ENCODE peak calls at places on chromosomes 13 and 19, in five cellular contexts. D, H, F, S and G are unnamed samples. For H3K4me1, the result is how much of the 10 kb centered on the place peaks cover.

GRCh38 chr13:45142440-45143345 is 22.4 kb downstream of the GTF2F2 start:
- DNase-seq in F (no peak), D (no peak), S (no peak), H (no peak), G (no peak)

GRCh38 chr13:36819811-36820140 is 754 bp downstream of the RFXAP start:
- DNase-seq in D (no peak), F (no peak), S (no peak), H (no peak), G (no peak)

GRCh38 chr13:53010374-53011105 is 18.1 kb upstream of the OLFM4 start:
- DNase-seq in F (no peak), H (no peak), S (peak), D (no peak), G (no peak)

GRCh38 chr13:106570354-106570822 is 2.5 kb upstream of the ARGLU1 start:
- DNase-seq in H (peak), D (peak), S (peak), F (peak), G (peak)

GRCh38 chr13:67752741-67753140 is 522.6 kb upstream of the PCDH9 start:
- DNase-seq in S (no peak), F (no peak), H (no peak), D (no peak), G (no peak)

GRCh38 chr19:23283925-23284324 is 33.7 kb upstream of the ZNF724 start:
- DNase-seq in S (peak), H (no peak), F (peak), D (no peak), G (no peak)

GRCh38 chr13:24216176-24216575 is 55.7 kb downstream of the SPATA13 start:
- DNase-seq in S (no peak), F (no peak), H (no peak), D (no peak), G (no peak)

GRCh38 chr13:111429064-111429558 is 108.7 kb downstream of the TEX29 start:
- DNase-seq in F (peak), D (no peak), H (no peak), S (peak), G (no peak)

GRCh38 chr19:16600824-16601223 is 27.2 kb downstream of the MED26 start:
- DNase-seq in H (no peak), F (no peak), D (no peak), S (no peak), G (no peak)

GRCh38 chr13:54758795-54759194 is 1730.2 kb downstream of the OLFM4 start:
- DNase-seq in H (no peak), D (no peak), F (no peak), S (no peak), G (no peak)

GRCh38 chr19:4120531-4120930 is 3.4 kb downstream of the MAP2K2 start:
- DNase-seq in H (no peak), D (no peak), S (no peak), F (no peak), G (no peak)

GRCh38 chr19:39247701-39248664 is 673 bp downstream of the IFNL4 start:
- DNase-seq in H (no peak), S (no peak), F (no peak), D (no peak), G (no peak)

GRCh38 chr19:4624733-4625362 is 14.5 kb upstream of the TNFAIP8L1 start:
- DNase-seq in D (no peak), H (no peak), F (no peak), S (no peak), G (no peak)

GRCh38 chr19:7539827-7540425 is 4.4 kb downstream of the PNPLA6 start:
- DNase-seq in D (peak), H (no peak), S (no peak), F (no peak), G (no peak)

GRCh38 chr19:5224480-5224879 is 116.1 kb downstream of the PTPRS start:
- DNase-seq in S (no peak), D (no peak), F (no peak), H (no peak), G (no peak)

DNA sequence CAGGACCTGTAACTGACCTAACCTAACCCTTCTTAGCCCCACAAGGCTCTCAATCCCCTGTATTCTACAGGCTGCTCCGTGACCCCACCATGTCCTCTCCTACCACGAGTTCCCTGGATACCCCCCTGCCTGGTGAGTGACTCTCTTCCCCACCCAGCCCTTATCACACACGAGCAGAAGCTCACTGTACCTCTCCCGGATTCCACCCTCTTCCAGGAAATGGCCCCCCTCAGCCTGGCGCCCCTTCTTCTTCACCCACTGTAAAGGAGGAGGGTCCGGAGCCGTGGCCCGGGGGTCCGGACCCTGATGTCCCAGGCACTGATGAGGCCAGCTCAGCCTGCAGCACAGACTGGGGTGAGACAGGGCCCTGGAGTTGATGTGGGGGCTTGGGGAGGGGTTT is 1.3 kb downstream of the NR1H2 start:
- DNase-seq in H (peak), D (no peak), S (no peak), F (no peak), G (no peak)
- H3K4me1 ChIP-seq in H (under half), D (under half), S (under half), F (under half), G (under half)

DNA sequence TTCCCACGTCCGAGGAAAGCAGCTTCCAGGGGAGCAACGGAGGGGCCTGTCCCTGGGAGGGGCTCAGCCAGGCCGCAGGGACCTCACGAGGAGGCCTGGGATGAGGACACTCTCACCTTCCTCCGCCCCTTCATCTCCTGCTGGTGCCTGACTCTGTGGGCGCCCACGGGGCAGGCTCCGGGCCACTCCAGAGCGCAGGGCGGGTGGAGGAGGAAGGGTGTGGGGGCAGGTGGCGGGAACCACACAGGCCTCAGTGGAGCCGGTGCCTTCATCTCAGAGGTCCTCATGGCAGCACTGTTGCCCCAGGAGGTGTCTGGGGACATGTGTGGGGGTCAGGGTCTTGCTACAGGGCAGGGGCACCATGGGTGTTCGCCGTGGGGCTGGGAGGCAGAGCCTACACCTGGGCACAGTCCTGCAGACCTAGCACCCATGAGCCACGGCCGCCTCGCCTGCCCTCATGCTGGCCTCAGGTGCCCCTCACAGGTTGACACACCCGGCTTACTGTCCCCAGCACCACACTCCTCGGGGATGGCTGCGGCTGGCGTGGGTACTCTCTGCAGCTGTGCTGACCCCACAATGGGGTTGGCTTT is 10.1 kb upstream of the TMEM255B start:
- DNase-seq in D (no peak), F (no peak), H (no peak), S (no peak), G (no peak)
- TF ChIP-seq EP300 in D (no peak), F (no peak), H (no peak), S (no peak), G (no peak)

GRCh38 chr19:1154731-1155351 is 19.2 kb downstream of the SBNO2 start:
- DNase-seq in H (peak), D (peak), S (peak), F (peak), G (peak)

GRCh38 chr19:1157931-1158884 is 15.9 kb downstream of the SBNO2 start:
- DNase-seq in S (no peak), F (no peak), D (peak), H (no peak), G (no peak)

GRCh38 chr19:1156830-1157615 is 17.0 kb downstream of the SBNO2 start:
- DNase-seq in H (no peak), F (no peak), S (no peak), D (peak), G (no peak)

GRCh38 chr19:1155352-1156304 is 18.4 kb downstream of the SBNO2 start:
- DNase-seq in H (no peak), D (no peak), F (no peak), S (no peak), G (no peak)

GRCh38 chr19:1156305-1156801 is 17.7 kb downstream of the SBNO2 start:
- DNase-seq in F (no peak), H (no peak), D (no peak), S (no peak), G (no peak)
- H3K4me1 ChIP-seq in F (under half), H (under half), D (under half), S (under half), G (half or more)

GRCh38 chr13:87614276-87614675 is 56.9 kb upstream of the SLITRK5 start:
- DNase-seq in S (no peak), H (no peak), D (no peak), F (no peak), G (no peak)
- TF ChIP-seq EP300 in S (no peak), H (no peak), D (no peak), F (no peak), G (no peak)

GRCh38 chr19:13016245-13016627 is 21.0 kb downstream of the NFIX start:
- DNase-seq in F (no peak), D (no peak), H (no peak), S (no peak), G (no peak)
- H3K4me1 ChIP-seq in F (under half), D (under half), H (half or more), S (under half), G (half or more)

GRCh38 chr19:46451352-46451751 is 20.0 kb downstream of the PNMA8A start:
- DNase-seq in D (no peak), H (no peak), S (no peak), F (no peak), G (no peak)
- TF ChIP-seq EP300 in D (no peak), H (no peak), S (no peak), F (no peak), G (no peak)

DNA sequence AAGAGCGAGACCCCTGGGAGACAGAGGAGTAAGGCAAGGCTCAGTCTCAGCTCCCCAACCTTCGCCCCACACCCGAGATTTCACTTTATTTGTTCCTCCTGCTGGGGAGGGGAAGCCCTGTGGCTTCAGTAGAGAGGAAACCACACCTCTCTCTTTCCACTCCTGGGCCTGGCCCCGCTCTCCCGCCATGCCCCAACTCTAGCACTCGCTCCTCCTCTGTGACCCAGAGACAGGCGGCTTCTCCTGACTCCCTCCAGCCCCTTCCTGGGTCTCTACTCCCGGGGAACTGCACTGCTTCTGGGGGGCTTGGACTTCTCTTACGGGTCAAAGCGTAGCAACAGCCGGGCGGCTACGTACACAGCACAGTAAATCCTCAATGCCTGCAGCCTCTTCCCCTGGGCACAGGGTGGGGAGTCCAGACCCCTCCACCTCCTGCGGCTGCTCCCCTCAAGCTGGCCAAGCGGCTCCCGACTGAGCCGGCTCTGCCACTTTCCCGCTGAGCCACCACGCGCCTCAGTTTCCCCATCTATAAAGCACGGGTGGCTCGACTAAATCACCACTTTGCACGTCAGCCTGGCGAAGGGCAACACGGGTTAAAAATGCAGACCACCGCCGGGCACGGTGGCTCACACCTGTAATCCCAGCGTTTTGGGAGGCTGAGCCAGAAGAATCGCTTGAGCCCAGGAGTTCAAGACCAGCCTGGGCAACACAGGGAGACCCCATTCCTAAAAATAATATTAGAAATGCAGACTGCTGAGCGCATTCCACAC is 1.4 kb downstream of the RNF126 start:
- DNase-seq in D (no peak), F (no peak), H (peak), S (no peak), G (no peak)
- H3K4me1 ChIP-seq in D (under half), F (under half), H (half or more), S (half or more), G (half or more)

DNA sequence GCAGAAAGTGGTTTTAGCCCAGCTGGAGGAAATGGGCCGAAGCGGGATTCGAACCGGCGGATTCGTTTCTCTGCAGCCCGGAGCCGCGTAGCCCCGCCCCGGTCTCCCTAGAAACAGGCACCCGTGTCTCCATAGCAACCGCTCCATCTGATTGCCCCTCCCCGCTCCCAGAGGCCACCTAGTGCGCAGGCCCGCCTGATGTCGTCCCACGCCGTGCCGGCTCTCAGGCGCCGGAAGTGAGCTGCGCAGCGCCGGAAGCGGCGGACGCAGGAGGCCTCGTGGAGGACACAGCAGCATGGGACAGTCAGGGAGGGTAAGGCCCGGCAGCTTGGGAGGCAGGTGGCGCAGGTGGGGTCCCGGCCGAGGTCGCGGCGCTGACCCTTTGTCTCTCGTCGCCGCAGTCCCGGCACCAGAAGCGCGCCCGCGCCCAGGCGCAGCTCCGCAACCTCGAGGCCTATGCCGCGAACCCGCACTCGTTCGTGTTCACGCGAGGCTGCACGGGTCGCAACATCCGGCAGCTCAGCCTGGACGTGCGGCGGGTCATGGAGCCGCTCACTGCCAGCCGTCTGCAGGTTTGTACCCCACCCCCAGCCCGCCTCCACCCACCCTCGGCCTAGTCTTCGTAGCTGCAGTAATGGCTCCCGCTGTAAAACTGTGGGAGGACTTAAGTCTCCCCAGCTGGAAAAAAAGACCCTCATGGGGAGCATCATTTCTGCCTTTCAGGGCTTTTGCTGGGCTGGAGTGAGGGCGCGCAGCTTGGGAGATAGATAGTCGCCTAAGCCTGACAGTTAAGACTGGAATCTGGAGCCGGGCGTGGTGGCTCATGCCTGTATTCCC is at the start of gene PPAN:
- DNase-seq in D (peak), S (peak), F (peak), H (peak), G (peak)
- TF ChIP-seq EP300 in D (no peak), S (peak), F (no peak), H (no peak), G (no peak)

GRCh38 chr13:75803175-75803611 is 167.1 kb downstream of the LMO7 start:
- DNase-seq in F (no peak), S (no peak), H (no peak), D (no peak), G (no peak)

GRCh38 chr13:75803982-75804381 is 167.9 kb downstream of the LMO7 start:
- DNase-seq in D (no peak), F (no peak), H (no peak), S (no peak), G (no peak)

GRCh38 chr13:75801388-75801787 is 165.3 kb downstream of the LMO7 start:
- DNase-seq in H (no peak), S (no peak), F (no peak), D (no peak), G (no peak)

GRCh38 chr13:75800545-75800944 is 164.4 kb downstream of the LMO7 start:
- DNase-seq in H (no peak), D (no peak), F (no peak), S (no peak), G (no peak)

DNA sequence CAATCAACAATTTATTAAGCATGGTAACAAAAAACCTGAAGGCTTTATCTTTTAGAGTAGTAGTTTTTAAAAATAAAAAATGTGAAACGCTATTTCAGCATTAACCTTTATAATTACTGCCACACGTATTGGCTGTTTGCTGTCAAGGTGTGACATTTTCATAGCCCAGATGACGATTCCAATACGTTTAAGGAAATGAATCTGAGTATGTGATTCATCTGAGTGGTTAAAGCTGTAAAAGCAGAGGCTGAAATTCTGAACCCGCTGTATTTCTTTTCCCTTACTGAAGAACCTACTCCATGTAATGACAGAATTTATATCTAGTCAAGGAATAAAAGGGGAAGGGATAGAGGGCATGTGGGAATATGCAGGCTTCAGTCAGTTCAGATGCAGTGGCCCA is 166.0 kb downstream of the LMO7 start:
- DNase-seq in F (no peak), D (no peak), S (no peak), H (no peak), G (no peak)
- H3K4me1 ChIP-seq in F (under half), D (under half), S (under half), H (under half), G (under half)

GRCh38 chr13:42990991-42991891 is 800 bp downstream of the EPSTI1 start:
- DNase-seq in H (no peak), S (no peak), D (no peak), F (no peak), G (no peak)

GRCh38 chr13:42986176-42986574 is 5.9 kb downstream of the EPSTI1 start:
- DNase-seq in S (no peak), H (no peak), D (no peak), F (no peak), G (no peak)

GRCh38 chr13:42992585-42993122 is 613 bp upstream of the EPSTI1 start:
- DNase-seq in D (no peak), H (no peak), F (no peak), S (no peak), G (no peak)

GRCh38 chr13:42991892-42992584 is at the start of gene EPSTI1:
- DNase-seq in H (peak), F (no peak), S (peak), D (peak), G (peak)

DNA sequence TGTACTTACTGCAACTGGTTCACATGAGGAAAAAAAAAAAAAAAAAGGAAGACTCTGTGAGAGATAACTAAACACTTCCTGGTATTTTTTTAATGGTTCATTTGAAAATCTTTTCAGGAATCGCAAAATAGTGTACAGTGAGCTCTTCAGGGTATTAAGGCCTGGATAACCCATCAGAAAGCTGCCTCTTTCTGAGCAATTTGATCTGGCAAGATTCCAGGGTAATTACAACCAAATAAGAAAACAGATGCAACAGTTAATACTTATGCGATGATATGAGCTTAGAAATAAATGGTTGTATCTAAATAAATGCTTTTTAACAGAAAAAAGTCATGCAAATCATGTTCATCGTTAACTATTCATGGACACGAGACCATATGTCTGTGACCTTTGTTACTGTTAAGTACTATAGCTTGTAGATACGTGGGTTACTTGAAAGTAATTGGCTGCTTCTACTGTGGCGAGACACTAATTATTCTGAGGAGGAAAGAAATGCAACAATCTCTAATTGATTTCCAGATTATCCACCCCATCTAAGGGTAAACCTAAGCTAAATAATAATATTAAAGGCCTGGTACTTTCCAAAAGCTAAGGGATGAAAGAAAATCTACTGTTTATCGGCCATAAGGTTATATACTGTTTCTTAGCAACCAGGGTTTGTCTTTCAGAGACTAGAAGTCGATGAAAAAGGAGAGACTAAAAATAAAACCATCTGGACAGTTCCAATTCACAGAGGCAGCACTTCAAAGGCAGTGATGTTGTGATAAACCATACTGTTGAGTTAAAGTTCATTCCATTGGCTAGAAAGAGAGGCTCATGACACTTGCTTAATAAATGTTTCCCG is 1.7 kb downstream of the EPSTI1 start:
- DNase-seq in S (no peak), F (peak), D (no peak), H (no peak), G (no peak)
- TF ChIP-seq EP300 in S (no peak), F (no peak), D (no peak), H (no peak), G (no peak)